ENCODE peak calls at places on chromosomes 1 and 21, in six cellular contexts. A, B, G, Y, L and Q are unnamed samples.

GRCh38 chr1:244735404-244735803 is 82.5 kb downstream of the DESI2 start:
- DNase-seq in L (no peak), B (no peak), G (peak; percentile 7), Y (no peak), A (peak; percentile 38), Q (no peak)

GRCh38 chr1:99018313-99018712 is 13.7 kb upstream of the PLPPR5 start:
- DNase-seq in B (no peak), A (no peak), G (no peak), L (no peak), Y (no peak), Q (no peak)

GRCh38 chr1:17075470-17076255 is 21.8 kb upstream of the SDHB start:
- DNase-seq in G (no peak), Y (peak; percentile 57), A (peak; percentile 49), B (no peak), L (peak; percentile 37), Q (peak; percentile 81)

GRCh38 chr1:22767862-22768261 is 57.2 kb downstream of the EPHB2 start:
- DNase-seq in G (no peak), L (no peak), A (no peak), B (no peak), Y (no peak), Q (no peak)

GRCh38 chr1:245086389-245086969 is 68.3 kb upstream of the KIF26B start:
- DNase-seq in B (no peak), G (no peak), Y (no peak), A (peak; percentile 7), L (peak; percentile 55), Q (no peak)

GRCh38 chr1:1355376-1355775 is 3.0 kb downstream of the MXRA8 start:
- DNase-seq in G (no peak), B (no peak), L (no peak), A (peak; percentile 54), Y (no peak), Q (no peak)

GRCh38 chr1:236389253-236389652 is 4.8 kb upstream of the EDARADD start:
- DNase-seq in L (no peak), B (no peak), G (no peak), Y (no peak), A (peak; percentile 73), Q (no peak)

GRCh38 chr1:94105957-94106529 is 14.9 kb downstream of the ABCA4 start:
- DNase-seq in B (no peak), L (no peak), G (no peak), Y (no peak), A (no peak), Q (peak; percentile 28)

GRCh38 chr1:83822206-83822605 is 176.7 kb downstream of the TTLL7 start:
- DNase-seq in Y (no peak), B (no peak), A (no peak), L (no peak), G (no peak), Q (no peak)

GRCh38 chr1:81832573-81832972 is 31.8 kb downstream of the ADGRL2 start:
- DNase-seq in L (no peak), B (no peak), Y (no peak), G (no peak), A (no peak), Q (no peak)

GRCh38 chr1:201742476-201742875 is 86.5 kb upstream of the IPO9 start:
- DNase-seq in G (no peak), Y (no peak), L (no peak), A (no peak), B (no peak), Q (peak; percentile 9)

GRCh38 chr1:224805889-224806288 is 123.6 kb upstream of the DNAH14 start:
- DNase-seq in Y (no peak), G (no peak), B (no peak), A (no peak), L (no peak), Q (no peak)

GRCh38 chr1:5889901-5890300 is 102.3 kb downstream of the NPHP4 start:
- DNase-seq in G (no peak), L (no peak), B (no peak), A (no peak), Y (no peak), Q (no peak)

GRCh38 chr1:167276969-167277368 is 56.3 kb downstream of the POU2F1 start:
- DNase-seq in B (no peak), A (no peak), L (no peak), G (peak; percentile 43), Y (no peak), Q (no peak)

GRCh38 chr1:231828182-231828920 is 201.8 kb downstream of the DISC1 start:
- DNase-seq in Y (no peak), L (peak; percentile 95), A (peak; percentile 92), G (no peak), B (peak; percentile 96), Q (no peak)
- TF ChIP-seq MYC in Y (no peak), L (no peak), A (no peak), G (no peak), B (no peak), Q (no peak)

GRCh38 chr21:44897326-44898010 is 23.2 kb downstream of the ITGB2 start:
- DNase-seq in L (no peak), B (no peak), A (no peak), G (no peak), Y (peak; percentile 68), Q (peak; percentile 45)

GRCh38 chr21:44898851-44899767 is 21.6 kb downstream of the ITGB2 start:
- DNase-seq in B (no peak), A (no peak), G (no peak), L (no peak), Y (no peak), Q (no peak)

GRCh38 chr21:44896561-44897286 is 23.2 kb upstream of the PTTG1IP start:
- DNase-seq in L (no peak), B (no peak), A (no peak), Y (peak; percentile 44), G (no peak), Q (no peak)

GRCh38 chr21:44899768-44900558 is 20.7 kb downstream of the ITGB2 start:
- DNase-seq in Y (no peak), L (no peak), A (no peak), B (no peak), G (no peak), Q (no peak)

GRCh38 chr21:44898011-44898493 is 22.6 kb downstream of the ITGB2 start:
- DNase-seq in G (no peak), L (no peak), A (no peak), Y (no peak), B (no peak), Q (no peak)
- TF ChIP-seq MYC in G (no peak), L (no peak), A (no peak), Y (no peak), B (no peak), Q (no peak)

GRCh38 chr1:155989242-155989991 is 11.1 kb upstream of the ARHGEF2 start:
- DNase-seq in G (no peak), L (peak; percentile 50), A (peak; percentile 71), Y (peak; percentile 76), B (peak; percentile 76), Q (peak; percentile 82)
- TF ChIP-seq MYC in G (no peak), L (no peak), A (no peak), Y (no peak), B (no peak), Q (no peak)

DNA sequence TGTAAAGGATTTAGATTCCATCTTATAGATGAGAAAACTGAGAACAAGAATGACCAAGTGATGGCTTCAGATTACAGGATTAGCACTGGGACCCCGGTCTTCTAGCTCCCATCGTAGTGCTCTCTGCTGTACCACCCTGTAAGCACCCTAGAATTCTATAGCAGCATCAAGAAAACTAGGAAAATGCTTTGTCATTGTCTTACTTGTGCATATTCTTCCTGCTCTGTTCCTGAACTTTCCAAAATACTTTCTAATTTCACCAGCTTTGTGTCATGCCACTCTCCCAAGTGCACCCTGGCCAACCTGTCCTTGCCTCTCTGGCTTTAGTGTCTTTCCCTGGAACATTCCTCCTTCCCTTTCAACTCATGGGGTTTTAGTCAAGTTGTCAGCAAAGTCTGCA is 6.0 kb upstream of the KLHL20 start:
- DNase-seq in B (no peak), L (no peak), Y (no peak), A (no peak), G (no peak), Q (no peak)
- TF ChIP-seq MYC in B (no peak), L (no peak), Y (no peak), A (no peak), G (no peak), Q (no peak)

GRCh38 chr1:207312604-207312920 is 8.9 kb upstream of the CD55 start:
- DNase-seq in B (no peak), L (no peak), G (no peak), Y (no peak), A (no peak), Q (no peak)

GRCh38 chr1:207308451-207309190 is 12.9 kb upstream of the CD55 start:
- DNase-seq in L (no peak), B (no peak), Y (peak; percentile 29), G (no peak), A (no peak), Q (peak; percentile 51)

GRCh38 chr1:207311888-207312603 is 9.4 kb upstream of the CD55 start:
- DNase-seq in A (no peak), G (no peak), L (no peak), Y (no peak), B (no peak), Q (no peak)

GRCh38 chr1:207306603-207307002 is 14.9 kb upstream of the CD55 start:
- DNase-seq in L (no peak), G (no peak), A (no peak), Y (peak; percentile 56), B (no peak), Q (no peak)

DNA sequence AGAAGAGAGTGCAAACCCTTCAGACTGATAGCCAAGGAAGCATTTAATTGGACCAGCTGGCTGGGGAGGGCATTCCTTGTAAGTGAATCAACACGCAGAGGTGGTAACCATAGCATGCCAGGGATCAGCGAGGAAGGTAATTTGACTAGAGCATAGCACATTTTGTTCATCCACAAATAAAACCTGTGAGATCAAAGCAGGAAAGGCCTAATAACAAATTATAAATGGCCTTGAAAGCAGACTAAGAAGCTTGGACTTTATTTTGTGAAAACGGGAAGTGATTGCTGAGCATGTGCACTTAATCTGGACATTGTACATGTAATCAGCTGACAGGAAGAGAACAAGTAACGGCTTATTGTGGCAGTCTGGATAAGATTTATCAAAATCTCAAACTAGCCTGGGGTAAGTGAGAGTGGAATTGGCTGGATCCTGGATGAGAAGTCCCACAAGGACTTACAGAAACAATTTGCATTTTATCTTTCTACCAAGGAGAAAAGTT is 11.7 kb upstream of the CD55 start:
- DNase-seq in A (peak; percentile 74), L (peak; percentile 39), Y (peak; percentile 76), B (peak; percentile 89), G (no peak), Q (peak; percentile 81)
- TF ChIP-seq MYC in A (no peak), L (no peak), Y (peak; percentile 84), B (no peak), G (no peak), Q (peak; percentile 47)